ENCODE peak calls at places on chromosomes 13 and 19, in five cellular contexts. E is CD4-positive, alpha-beta T cell; P is retinal pigment epithelial cell; Q is SK-N-SH; B is psoas muscle. R is an unnamed sample.

GRCh38 chr19:14053500-14053899 is 8.4 kb downstream of the PALM3 start:
- DNase-seq in Q (peak), P (no peak), B (no peak), E (no peak), R (no peak)

GRCh38 chr13:45063261-45063870 is 56.9 kb upstream of the GTF2F2 start:
- DNase-seq in Q (no peak), P (no peak), B (no peak), E (no peak), R (no peak)

GRCh38 chr19:28020631-28021315 is 1192.2 kb downstream of the UQCRFS1 start:
- DNase-seq in P (no peak), E (no peak), B (no peak), Q (no peak), R (no peak)

GRCh38 chr13:80476953-80477352 is 136.0 kb upstream of the SPRY2 start:
- DNase-seq in Q (no peak), P (no peak), E (no peak), B (no peak), R (no peak)

GRCh38 chr13:109494955-109495354 is 291.4 kb downstream of the IRS2 start:
- DNase-seq in P (no peak), E (no peak), B (no peak), Q (peak), R (no peak)

GRCh38 chr19:13579388-13580060 is 73.2 kb upstream of the CACNA1A start:
- DNase-seq in Q (no peak), P (peak), B (no peak), E (no peak), R (no peak)

GRCh38 chr13:63773476-63773875 is 2357.8 kb upstream of the PCDH20 start:
- DNase-seq in P (no peak), Q (no peak), E (no peak), B (no peak), R (no peak)

GRCh38 chr13:48504606-48505369 is 28.1 kb downstream of the RCBTB2 start:
- DNase-seq in P (no peak), B (no peak), E (no peak), Q (no peak), R (no peak)

GRCh38 chr13:38685974-38686571 is 804 bp upstream of the FREM2 start:
- DNase-seq in P (no peak), B (no peak), Q (peak), E (no peak), R (no peak)

GRCh38 chr19:58548859-58549663 is 5.2 kb downstream of the TRIM28 start:
- DNase-seq in B (no peak), E (no peak), P (no peak), Q (no peak), R (no peak)

GRCh38 chr13:26255717-26256277 is 1.9 kb downstream of the CDK8 start:
- DNase-seq in B (no peak), E (no peak), Q (peak), P (no peak), R (no peak)

GRCh38 chr19:27846944-27847343 is 1366.0 kb downstream of the UQCRFS1 start:
- DNase-seq in P (no peak), Q (no peak), B (no peak), E (no peak), R (no peak)

GRCh38 chr13:35838356-35838755 is 292.8 kb downstream of the DCLK1 start:
- DNase-seq in Q (no peak), P (peak), B (no peak), E (no peak), R (no peak)

GRCh38 chr13:19561585-19561984 is 253 bp upstream of the TPTE2 start:
- DNase-seq in Q (peak), P (no peak), E (no peak), B (no peak), R (no peak)

GRCh38 chr13:45258339-45258685 is 57.5 kb upstream of the KCTD4 start:
- DNase-seq in P (no peak), B (no peak), Q (no peak), E (no peak), R (no peak)

GRCh38 chr13:102948006-102948405 is 102.2 kb downstream of the ERCC5 start:
- DNase-seq in P (no peak), B (no peak), Q (no peak), E (no peak), R (no peak)

GRCh38 chr13:27783111-27783510 is 9.2 kb upstream of the GSX1 start:
- DNase-seq in B (no peak), P (no peak), E (no peak), Q (no peak), R (no peak)

GRCh38 chr19:13195678-13196077 is 45.5 kb downstream of the IER2 start:
- DNase-seq in B (no peak), E (peak), P (no peak), Q (no peak), R (peak)

GRCh38 chr13:111963031-111963430 is 103.9 kb upstream of the SOX1 start:
- DNase-seq in B (no peak), Q (no peak), P (no peak), E (no peak), R (no peak)

GRCh38 chr13:98591721-98592352 is 14.9 kb upstream of the STK24 start:
- DNase-seq in Q (no peak), B (no peak), P (no peak), E (no peak), R (no peak)

GRCh38 chr13:93767917-93768422 is 541.4 kb downstream of the GPC6 start:
- DNase-seq in Q (no peak), E (no peak), B (no peak), P (no peak), R (no peak)

GRCh38 chr19:28021316-28022185 is 1191.4 kb downstream of the UQCRFS1 start:
- DNase-seq in B (no peak), P (no peak), E (no peak), Q (no peak), R (no peak)

GRCh38 chr19:15115762-15116615 is 8.8 kb downstream of the SYDE1 start:
- DNase-seq in B (no peak), P (no peak), E (no peak), Q (peak), R (no peak)

GRCh38 chr13:84446972-84447700 is 564.9 kb upstream of the SLITRK1 start:
- DNase-seq in E (no peak), Q (no peak), B (no peak), P (no peak), R (no peak)

GRCh38 chr19:40424637-40425449 is 949 bp downstream of the SERTAD1 start:
- DNase-seq in B (no peak), E (no peak), Q (no peak), P (no peak), R (no peak)

GRCh38 chr13:107003911-107004310 is 436.0 kb upstream of the ARGLU1 start:
- DNase-seq in E (no peak), Q (no peak), B (no peak), P (no peak), R (no peak)

GRCh38 chr19:38255759-38256052 is 468 bp downstream of the PPP1R14A start:
- DNase-seq in E (no peak), Q (peak), B (no peak), P (no peak), R (no peak)

GRCh38 chr13:62162860-62163259 is 747.2 kb upstream of the PCDH20 start:
- DNase-seq in B (no peak), P (no peak), Q (no peak), E (no peak), R (no peak)

GRCh38 chr13:49148405-49148804 is 71.7 kb upstream of the MLNR start:
- DNase-seq in P (no peak), E (no peak), B (no peak), Q (no peak), R (no peak)

GRCh38 chr13:47932953-47933687 is 68.0 kb downstream of the SUCLA2 start:
- DNase-seq in Q (no peak), B (no peak), P (peak), E (no peak), R (no peak)

GRCh38 chr13:51814825-51815650 is 11.1 kb upstream of the DHRS12 start:
- DNase-seq in E (peak), P (no peak), B (peak), Q (peak), R (peak)

GRCh38 chr19:5775668-5776309 is 8.8 kb downstream of the PRR22 start:
- DNase-seq in P (no peak), E (no peak), Q (no peak), B (no peak), R (no peak)

GRCh38 chr19:29378126-29378525 is 147.7 kb upstream of the VSTM2B start:
- DNase-seq in B (no peak), P (no peak), Q (no peak), E (no peak), R (no peak)

GRCh38 chr19:36169084-36169760 is 17.0 kb upstream of the COX7A1 start:
- DNase-seq in P (peak), E (no peak), Q (no peak), B (no peak), R (no peak)

GRCh38 chr13:26247608-26248007 is 6.3 kb upstream of the CDK8 start:
- DNase-seq in Q (no peak), P (no peak), E (no peak), B (no peak), R (no peak)

GRCh38 chr19:2981898-2982297 is 4.5 kb downstream of the TLE6 start:
- DNase-seq in B (no peak), P (no peak), E (no peak), Q (no peak), R (no peak)

GRCh38 chr19:14472202-14472961 is 2.8 kb downstream of the PTGER1 start:
- DNase-seq in Q (peak), P (no peak), E (peak), B (peak), R (peak)

GRCh38 chr19:50602496-50602895 is 34.3 kb upstream of the LRRC4B start:
- DNase-seq in Q (no peak), E (no peak), P (no peak), B (no peak), R (no peak)

GRCh38 chr19:50607388-50607787 is 32.3 kb downstream of the SYT3 start:
- DNase-seq in Q (no peak), E (no peak), P (no peak), B (no peak), R (no peak)

GRCh38 chr19:50602935-50603334 is 34.7 kb upstream of the LRRC4B start:
- DNase-seq in B (no peak), E (no peak), P (no peak), Q (no peak), R (no peak)

DNA sequence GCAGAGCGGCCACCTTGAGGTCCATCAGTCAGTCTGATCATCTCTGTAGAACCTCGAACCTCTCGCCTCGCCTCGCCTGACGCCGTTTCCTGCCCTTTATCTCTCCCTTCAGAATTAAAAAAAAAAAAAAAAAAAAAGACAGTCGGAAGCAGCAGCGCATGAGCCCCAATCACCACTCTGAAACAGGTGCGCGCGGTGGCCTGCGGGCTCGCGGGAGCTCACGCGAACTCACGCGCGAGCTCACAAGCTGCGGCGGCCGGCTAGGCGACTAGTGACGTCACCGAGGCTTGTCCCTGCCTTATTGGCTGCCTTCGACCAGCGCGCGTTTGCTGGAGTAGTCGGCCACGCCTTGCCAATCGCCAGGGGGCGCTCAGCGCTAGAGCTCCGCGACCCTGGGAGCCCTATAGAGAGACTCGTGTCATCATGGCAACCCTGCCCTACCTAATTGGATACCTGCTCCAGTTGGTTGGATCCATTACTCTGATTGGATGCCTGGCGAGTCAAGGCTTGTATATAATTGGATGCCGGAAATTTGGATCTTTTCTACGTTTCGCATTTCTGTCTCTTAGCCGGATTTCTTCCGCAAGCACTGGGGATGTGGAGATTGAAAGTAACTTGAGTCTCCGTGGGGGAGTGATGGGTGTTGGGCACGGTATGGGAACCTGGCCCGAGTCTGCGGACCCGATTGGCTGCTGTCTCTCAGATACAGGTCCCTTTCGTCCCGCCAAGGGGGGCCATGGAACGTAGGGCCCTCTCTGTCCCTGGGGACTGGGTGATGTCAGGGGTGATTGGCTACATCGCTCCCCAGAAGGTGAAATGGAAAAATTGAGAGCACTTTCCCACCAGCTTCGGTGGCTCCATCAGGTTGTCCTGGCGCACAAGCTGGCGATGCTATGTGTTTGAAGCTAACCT is 31.6 kb downstream of the SYT3 start:
- DNase-seq in B (peak), P (peak), Q (peak), E (peak), R (peak)
- TF ChIP-seq CTCF in B (no peak), P (peak), Q (peak), E (no peak), R (peak)

GRCh38 chr19:8363803-8364771 is at the start of gene ANGPTL4:
- DNase-seq in E (peak), B (peak), Q (peak), P (no peak), R (peak)
- TF ChIP-seq CTCF in E (no peak), B (peak), Q (peak), P (peak), R (no peak)

GRCh38 chr13:31051999-31052398 is 109.7 kb downstream of the HSPH1 start:
- DNase-seq in P (no peak), E (no peak), B (no peak), Q (no peak), R (no peak)
- TF ChIP-seq CTCF in P (no peak), E (no peak), B (no peak), Q (peak), R (no peak)

DNA sequence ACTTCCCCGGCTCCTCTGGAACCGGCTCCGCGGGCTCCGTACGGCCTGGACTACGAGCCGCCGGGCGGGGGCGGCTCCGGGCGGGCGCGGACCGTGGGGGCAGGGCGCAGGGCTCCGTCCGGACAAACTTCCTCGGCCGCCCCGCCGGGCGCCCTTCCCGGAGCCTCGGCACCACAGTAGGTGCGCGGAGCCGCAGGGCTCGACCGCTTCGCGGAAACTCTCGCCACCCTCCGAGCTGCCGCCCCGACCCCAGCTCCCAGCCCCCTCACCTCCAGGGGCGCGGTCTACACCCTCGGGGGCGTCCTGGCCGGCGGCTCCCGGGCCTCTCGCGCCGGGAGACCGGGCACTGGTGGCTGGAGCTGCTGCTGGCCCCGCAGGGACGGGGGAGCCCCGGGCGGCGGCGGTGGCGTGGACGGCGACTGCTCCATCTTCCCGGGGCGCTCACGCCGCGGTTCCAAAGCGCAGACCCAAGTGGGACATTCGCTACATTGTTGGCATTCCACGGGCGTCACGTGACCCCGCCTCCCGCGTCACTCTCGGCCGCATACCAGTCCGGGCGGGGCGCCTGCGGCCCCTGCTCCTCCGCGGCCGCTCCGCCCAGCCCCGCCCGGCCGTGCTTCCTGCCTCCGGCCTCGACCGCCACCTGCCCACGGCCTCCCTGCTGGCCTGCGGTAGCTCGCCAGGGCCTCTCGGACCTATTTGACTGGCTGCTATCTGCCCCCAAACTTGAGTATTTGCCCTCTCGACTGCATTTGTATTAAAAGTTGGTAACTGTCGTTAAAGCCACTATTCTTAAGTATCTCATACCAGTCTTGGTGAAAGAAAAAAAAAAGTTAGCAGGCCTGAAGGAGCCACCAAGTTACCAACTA is at the start of gene LATS2:
- DNase-seq in Q (peak), P (peak), B (peak), E (peak), R (peak)
- TF ChIP-seq CTCF in Q (peak), P (no peak), B (peak), E (no peak), R (peak)

GRCh38 chr13:41847216-41847615 is 113.7 kb downstream of the VWA8 start:
- DNase-seq in P (no peak), Q (no peak), E (no peak), B (no peak), R (no peak)

DNA sequence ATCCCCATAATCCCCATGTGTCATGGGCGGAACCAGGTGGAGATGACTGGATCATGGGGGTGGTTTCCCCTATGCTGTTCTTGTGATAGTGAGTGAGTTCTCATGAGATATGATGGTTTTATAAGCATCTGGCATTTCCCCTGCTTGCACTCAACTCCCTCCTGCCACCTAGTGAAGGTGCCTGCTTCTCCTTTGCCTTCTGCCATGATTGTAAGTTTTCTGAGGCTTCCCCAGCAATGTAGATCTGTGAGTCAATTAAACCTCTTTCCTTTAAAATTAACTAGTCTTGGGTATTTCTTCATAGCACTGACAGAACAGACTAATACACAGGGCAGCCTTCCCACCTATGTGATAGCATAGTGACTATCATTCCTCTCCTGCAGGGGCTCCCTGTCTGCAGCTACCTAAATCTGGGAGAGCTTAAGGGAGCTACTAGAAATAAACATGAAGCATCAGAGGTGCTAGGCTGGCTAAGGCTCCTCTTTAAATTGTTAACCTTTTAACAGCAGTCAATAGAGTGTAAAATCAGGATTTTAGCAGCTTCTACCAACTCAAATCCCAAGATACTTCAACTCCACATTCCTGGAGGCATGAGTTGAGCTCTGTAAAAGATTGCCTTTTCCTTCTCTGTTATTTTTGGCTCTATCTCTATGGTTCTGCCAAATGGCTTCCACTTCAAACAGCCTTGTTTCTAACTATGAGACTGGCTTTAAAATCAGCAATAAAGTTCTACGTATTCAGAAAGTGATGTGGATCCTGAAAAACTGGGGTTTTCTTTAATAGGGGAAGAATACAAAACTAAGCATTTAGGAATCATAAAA is 112.3 kb downstream of the VWA8 start:
- DNase-seq in B (no peak), P (no peak), E (no peak), Q (no peak), R (no peak)
- TF ChIP-seq CTCF in B (no peak), P (peak), E (no peak), Q (peak), R (no peak)

GRCh38 chr13:113238542-113238941 is 29.1 kb downstream of the CUL4A start:
- DNase-seq in E (no peak), Q (no peak), B (no peak), P (no peak), R (no peak)
- TF ChIP-seq CTCF in E (no peak), Q (no peak), B (no peak), P (no peak), R (no peak)

DNA sequence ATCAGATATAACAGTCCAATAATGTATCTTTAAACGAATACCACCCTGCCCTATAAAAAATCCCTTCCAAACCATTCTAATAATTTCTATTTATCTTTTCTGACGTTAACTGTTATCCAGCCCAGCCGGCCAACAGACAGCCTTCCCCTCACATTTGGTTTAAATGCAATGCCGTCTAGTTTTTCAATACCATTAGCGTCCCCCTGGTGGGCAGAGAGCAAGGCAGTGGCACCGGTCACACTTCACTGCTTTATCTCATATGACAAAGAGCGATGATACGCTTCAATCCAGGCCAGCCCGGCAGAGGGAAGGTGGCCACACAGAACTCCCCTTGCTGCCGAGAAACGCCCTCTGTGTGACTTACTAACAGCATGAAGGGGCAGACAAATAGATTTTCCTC is 402.1 kb upstream of the ZNF507 start:
- DNase-seq in E (no peak), Q (peak), P (no peak), B (no peak), R (no peak)
- TF ChIP-seq CTCF in E (no peak), Q (no peak), P (no peak), B (no peak), R (no peak)

GRCh38 chr13:87089391-87089790 is 581.8 kb upstream of the SLITRK5 start:
- DNase-seq in Q (no peak), P (no peak), E (no peak), B (no peak), R (no peak)

GRCh38 chr13:87078947-87079795 is 592.0 kb upstream of the SLITRK5 start:
- DNase-seq in P (no peak), E (no peak), Q (no peak), B (no peak), R (no peak)

GRCh38 chr13:87087741-87088140 is 583.4 kb upstream of the SLITRK5 start:
- DNase-seq in P (no peak), B (no peak), E (no peak), Q (no peak), R (no peak)

GRCh38 chr13:87080100-87080779 is 590.9 kb upstream of the SLITRK5 start:
- DNase-seq in E (no peak), B (no peak), P (no peak), Q (no peak), R (no peak)

GRCh38 chr13:87084192-87084591 is 587.0 kb upstream of the SLITRK5 start:
- DNase-seq in E (no peak), B (no peak), P (no peak), Q (no peak), R (no peak)
- TF ChIP-seq CTCF in E (no peak), B (no peak), P (no peak), Q (no peak), R (no peak)

R was measured in GM10248.